ENCODE peak calls at places on chromosomes 12 and 14, in ten cellular contexts. One of them, this sample, is unnamed.
A peak's percentile ranks its signal among the peaks of the same experiment; 100 is the strongest.

GRCh38 chr12:132460571-132460970 is 29.4 kb upstream of the FBRSL1 start:
- DNase-seq in SK-N-SH: no peak
- DNase-seq in PC-9: no peak
- DNase-seq in adrenal gland: no peak
- DNase-seq in lower lobe of right lung: no peak
- DNase-seq in OCI-LY7: no peak
- DNase-seq in A549: peak; percentile 58
- DNase-seq in tibial nerve: no peak
- DNase-seq in CD8-positive, alpha-beta T cell: no peak
- DNase-seq in AG04450: no peak
- DNase-seq in this sample: peak; percentile 42

GRCh38 chr14:49621114-49621881 is 699 bp downstream of the MGAT2 start:
- DNase-seq in OCI-LY7: peak; percentile 86
- DNase-seq in AG04450: no peak
- DNase-seq in A549: peak; percentile 80
- DNase-seq in tibial nerve: peak; percentile 37
- DNase-seq in lower lobe of right lung: peak; percentile 90
- DNase-seq in adrenal gland: peak; percentile 58
- DNase-seq in SK-N-SH: peak; percentile 76
- DNase-seq in PC-9: no peak
- DNase-seq in CD8-positive, alpha-beta T cell: peak; percentile 40
- DNase-seq in this sample: peak; percentile 67

GRCh38 chr12:77062846-77063461 is 2.4 kb downstream of the E2F7 start:
- DNase-seq in lower lobe of right lung: no peak
- DNase-seq in AG04450: peak; percentile 29
- DNase-seq in OCI-LY7: no peak
- DNase-seq in PC-9: no peak
- DNase-seq in tibial nerve: no peak
- DNase-seq in A549: no peak
- DNase-seq in CD8-positive, alpha-beta T cell: no peak
- DNase-seq in SK-N-SH: no peak
- DNase-seq in adrenal gland: no peak
- DNase-seq in this sample: no peak

GRCh38 chr14:101616202-101616601 is 54.9 kb downstream of the DIO3 start:
- DNase-seq in OCI-LY7: no peak
- DNase-seq in A549: no peak
- DNase-seq in SK-N-SH: no peak
- DNase-seq in PC-9: no peak
- DNase-seq in adrenal gland: no peak
- DNase-seq in lower lobe of right lung: no peak
- DNase-seq in tibial nerve: no peak
- DNase-seq in CD8-positive, alpha-beta T cell: no peak
- DNase-seq in AG04450: no peak
- DNase-seq in this sample: no peak

GRCh38 chr12:75087656-75088055 is 122.0 kb downstream of the KCNC2 start:
- DNase-seq in A549: peak; percentile 25
- DNase-seq in adrenal gland: no peak
- DNase-seq in CD8-positive, alpha-beta T cell: no peak
- DNase-seq in SK-N-SH: no peak
- DNase-seq in AG04450: no peak
- DNase-seq in tibial nerve: no peak
- DNase-seq in lower lobe of right lung: no peak
- DNase-seq in PC-9: no peak
- DNase-seq in OCI-LY7: no peak
- DNase-seq in this sample: no peak

GRCh38 chr12:108170164-108170563 is 41.1 kb downstream of the WSCD2 start:
- DNase-seq in A549: no peak
- DNase-seq in PC-9: no peak
- DNase-seq in CD8-positive, alpha-beta T cell: no peak
- DNase-seq in AG04450: no peak
- DNase-seq in lower lobe of right lung: no peak
- DNase-seq in SK-N-SH: no peak
- DNase-seq in adrenal gland: no peak
- DNase-seq in tibial nerve: no peak
- DNase-seq in OCI-LY7: no peak
- DNase-seq in this sample: no peak

GRCh38 chr14:73491256-73491976 is 683 bp downstream of the RIOX1 start:
- DNase-seq in OCI-LY7: peak; percentile 59
- DNase-seq in adrenal gland: peak; percentile 60
- DNase-seq in SK-N-SH: peak; percentile 85
- DNase-seq in tibial nerve: peak; percentile 32
- DNase-seq in PC-9: peak; percentile 75
- DNase-seq in CD8-positive, alpha-beta T cell: peak; percentile 45
- DNase-seq in A549: peak; percentile 67
- DNase-seq in AG04450: peak; percentile 8
- DNase-seq in lower lobe of right lung: peak; percentile 78
- DNase-seq in this sample: peak; percentile 80

GRCh38 chr14:72745546-72745945 is 148.4 kb downstream of the DPF3 start:
- DNase-seq in tibial nerve: no peak
- DNase-seq in CD8-positive, alpha-beta T cell: no peak
- DNase-seq in lower lobe of right lung: no peak
- DNase-seq in AG04450: peak; percentile 65
- DNase-seq in A549: no peak
- DNase-seq in PC-9: no peak
- DNase-seq in SK-N-SH: no peak
- DNase-seq in adrenal gland: no peak
- DNase-seq in OCI-LY7: no peak
- DNase-seq in this sample: peak; percentile 1

GRCh38 chr12:103020839-103021238 is 63.4 kb downstream of the ASCL1 start:
- DNase-seq in adrenal gland: no peak
- DNase-seq in lower lobe of right lung: no peak
- DNase-seq in PC-9: no peak
- DNase-seq in tibial nerve: no peak
- DNase-seq in OCI-LY7: no peak
- DNase-seq in A549: no peak
- DNase-seq in AG04450: no peak
- DNase-seq in SK-N-SH: no peak
- DNase-seq in CD8-positive, alpha-beta T cell: no peak
- DNase-seq in this sample: no peak

GRCh38 chr12:48003226-48004038 is 844 bp downstream of the COL2A1 start:
- DNase-seq in adrenal gland: no peak
- DNase-seq in tibial nerve: no peak
- DNase-seq in lower lobe of right lung: no peak
- DNase-seq in CD8-positive, alpha-beta T cell: no peak
- DNase-seq in OCI-LY7: no peak
- DNase-seq in A549: peak; percentile 20
- DNase-seq in PC-9: no peak
- DNase-seq in SK-N-SH: no peak
- DNase-seq in AG04450: no peak
- DNase-seq in this sample: no peak

GRCh38 chr12:117031843-117032592 is 67.2 kb downstream of the TESC start:
- DNase-seq in adrenal gland: peak; percentile 17
- DNase-seq in PC-9: no peak
- DNase-seq in tibial nerve: no peak
- DNase-seq in OCI-LY7: no peak
- DNase-seq in AG04450: no peak
- DNase-seq in CD8-positive, alpha-beta T cell: no peak
- DNase-seq in lower lobe of right lung: no peak
- DNase-seq in A549: no peak
- DNase-seq in SK-N-SH: no peak
- DNase-seq in this sample: no peak

GRCh38 chr12:108000111-108000510 is 129.0 kb upstream of the WSCD2 start:
- DNase-seq in adrenal gland: no peak
- DNase-seq in CD8-positive, alpha-beta T cell: no peak
- DNase-seq in SK-N-SH: no peak
- DNase-seq in lower lobe of right lung: no peak
- DNase-seq in PC-9: no peak
- DNase-seq in A549: no peak
- DNase-seq in AG04450: no peak
- DNase-seq in tibial nerve: no peak
- DNase-seq in OCI-LY7: no peak
- DNase-seq in this sample: no peak

GRCh38 chr12:132818562-132818961 is 10.1 kb downstream of the GOLGA3 start:
- DNase-seq in SK-N-SH: no peak
- DNase-seq in adrenal gland: no peak
- DNase-seq in OCI-LY7: no peak
- DNase-seq in tibial nerve: no peak
- DNase-seq in A549: no peak
- DNase-seq in lower lobe of right lung: no peak
- DNase-seq in AG04450: no peak
- DNase-seq in PC-9: no peak
- DNase-seq in CD8-positive, alpha-beta T cell: no peak
- DNase-seq in this sample: no peak

GRCh38 chr14:29584992-29585391 is 342.7 kb downstream of the PRKD1 start:
- DNase-seq in adrenal gland: peak; percentile 59
- DNase-seq in tibial nerve: peak; percentile 51
- DNase-seq in PC-9: no peak
- DNase-seq in lower lobe of right lung: peak; percentile 60
- DNase-seq in A549: peak; percentile 38
- DNase-seq in CD8-positive, alpha-beta T cell: no peak
- DNase-seq in SK-N-SH: no peak
- DNase-seq in OCI-LY7: no peak
- DNase-seq in AG04450: peak; percentile 78
- DNase-seq in this sample: no peak

GRCh38 chr12:84492381-84492883 is 420.2 kb downstream of the SLC6A15 start:
- DNase-seq in SK-N-SH: no peak
- DNase-seq in PC-9: no peak
- DNase-seq in lower lobe of right lung: no peak
- DNase-seq in AG04450: no peak
- DNase-seq in A549: no peak
- DNase-seq in adrenal gland: no peak
- DNase-seq in tibial nerve: no peak
- DNase-seq in CD8-positive, alpha-beta T cell: no peak
- DNase-seq in OCI-LY7: no peak
- DNase-seq in this sample: no peak

GRCh38 chr14:101561897-101562490 is 699 bp downstream of the DIO3 start:
- DNase-seq in tibial nerve: no peak
- DNase-seq in CD8-positive, alpha-beta T cell: no peak
- DNase-seq in OCI-LY7: no peak
- DNase-seq in adrenal gland: no peak
- DNase-seq in lower lobe of right lung: no peak
- DNase-seq in AG04450: no peak
- DNase-seq in SK-N-SH: no peak
- DNase-seq in A549: no peak
- DNase-seq in PC-9: no peak
- DNase-seq in this sample: no peak

GRCh38 chr12:6384499-6385436 is 806 bp downstream of the LTBR start:
- DNase-seq in CD8-positive, alpha-beta T cell: no peak
- DNase-seq in PC-9: no peak
- DNase-seq in lower lobe of right lung: no peak
- DNase-seq in AG04450: no peak
- DNase-seq in SK-N-SH: no peak
- DNase-seq in adrenal gland: no peak
- DNase-seq in A549: no peak
- DNase-seq in tibial nerve: no peak
- DNase-seq in OCI-LY7: no peak
- DNase-seq in this sample: peak; percentile 58

GRCh38 chr14:24437020-24437735 is 5.4 kb downstream of the SDR39U1 start:
- DNase-seq in lower lobe of right lung: no peak
- DNase-seq in SK-N-SH: no peak
- DNase-seq in adrenal gland: no peak
- DNase-seq in AG04450: no peak
- DNase-seq in CD8-positive, alpha-beta T cell: no peak
- DNase-seq in OCI-LY7: peak; percentile 67
- DNase-seq in PC-9: no peak
- DNase-seq in tibial nerve: no peak
- DNase-seq in A549: no peak
- DNase-seq in this sample: no peak
- TF ChIP-seq CTCF in lower lobe of right lung: no peak
- TF ChIP-seq CTCF in SK-N-SH: no peak
- TF ChIP-seq CTCF in adrenal gland: no peak
- TF ChIP-seq CTCF in AG04450: no peak
- TF ChIP-seq CTCF in CD8-positive, alpha-beta T cell: peak; percentile 16
- TF ChIP-seq CTCF in OCI-LY7: peak; percentile 57
- TF ChIP-seq CTCF in PC-9: peak; percentile 56
- TF ChIP-seq CTCF in tibial nerve: no peak
- TF ChIP-seq CTCF in A549: no peak
- TF ChIP-seq CTCF in this sample: no peak

GRCh38 chr12:85855305-85855704 is 18.8 kb upstream of the NTS start:
- DNase-seq in lower lobe of right lung: no peak
- DNase-seq in PC-9: no peak
- DNase-seq in CD8-positive, alpha-beta T cell: no peak
- DNase-seq in OCI-LY7: no peak
- DNase-seq in SK-N-SH: no peak
- DNase-seq in adrenal gland: no peak
- DNase-seq in tibial nerve: no peak
- DNase-seq in AG04450: no peak
- DNase-seq in A549: no peak
- DNase-seq in this sample: no peak
- H3K4me3 ChIP-seq in lower lobe of right lung: no peak overlapping the region
- H3K4me3 ChIP-seq in PC-9: no peak overlapping the region
- H3K4me3 ChIP-seq in CD8-positive, alpha-beta T cell: no peak overlapping the region
- H3K4me3 ChIP-seq in OCI-LY7: no peak overlapping the region
- H3K4me3 ChIP-seq in SK-N-SH: no peak overlapping the region
- H3K4me3 ChIP-seq in adrenal gland: no peak overlapping the region
- H3K4me3 ChIP-seq in tibial nerve: no peak overlapping the region
- H3K4me3 ChIP-seq in AG04450: no peak overlapping the region
- H3K4me3 ChIP-seq in A549: no peak overlapping the region
- H3K4me3 ChIP-seq in this sample: no peak overlapping the region

GRCh38 chr14:70706177-70706576 is 64.5 kb downstream of the TTC9 start:
- DNase-seq in SK-N-SH: no peak
- DNase-seq in OCI-LY7: no peak
- DNase-seq in lower lobe of right lung: no peak
- DNase-seq in adrenal gland: no peak
- DNase-seq in AG04450: no peak
- DNase-seq in A549: no peak
- DNase-seq in CD8-positive, alpha-beta T cell: no peak
- DNase-seq in PC-9: no peak
- DNase-seq in tibial nerve: no peak
- DNase-seq in this sample: no peak

GRCh38 chr14:70708717-70709570 is 67.2 kb downstream of the TTC9 start:
- DNase-seq in OCI-LY7: no peak
- DNase-seq in PC-9: no peak
- DNase-seq in lower lobe of right lung: no peak
- DNase-seq in tibial nerve: no peak
- DNase-seq in A549: no peak
- DNase-seq in SK-N-SH: no peak
- DNase-seq in adrenal gland: no peak
- DNase-seq in AG04450: no peak
- DNase-seq in CD8-positive, alpha-beta T cell: no peak
- DNase-seq in this sample: no peak

GRCh38 chr14:70713096-70713875 is 71.6 kb downstream of the TTC9 start:
- DNase-seq in CD8-positive, alpha-beta T cell: no peak
- DNase-seq in OCI-LY7: no peak
- DNase-seq in lower lobe of right lung: no peak
- DNase-seq in tibial nerve: no peak
- DNase-seq in PC-9: no peak
- DNase-seq in SK-N-SH: no peak
- DNase-seq in A549: no peak
- DNase-seq in AG04450: no peak
- DNase-seq in adrenal gland: no peak
- DNase-seq in this sample: no peak

GRCh38 chr14:70707138-70708038 is 65.7 kb downstream of the TTC9 start:
- DNase-seq in adrenal gland: peak; percentile 56
- DNase-seq in PC-9: peak; percentile 92
- DNase-seq in CD8-positive, alpha-beta T cell: no peak
- DNase-seq in SK-N-SH: no peak
- DNase-seq in lower lobe of right lung: no peak
- DNase-seq in OCI-LY7: no peak
- DNase-seq in A549: peak; percentile 32
- DNase-seq in tibial nerve: no peak
- DNase-seq in AG04450: no peak
- DNase-seq in this sample: no peak

GRCh38 chr14:70709726-70710382 is 68.1 kb downstream of the TTC9 start:
- DNase-seq in adrenal gland: no peak
- DNase-seq in AG04450: no peak
- DNase-seq in OCI-LY7: no peak
- DNase-seq in CD8-positive, alpha-beta T cell: no peak
- DNase-seq in PC-9: no peak
- DNase-seq in SK-N-SH: no peak
- DNase-seq in tibial nerve: no peak
- DNase-seq in A549: no peak
- DNase-seq in lower lobe of right lung: no peak
- DNase-seq in this sample: no peak
- H3K27ac ChIP-seq in adrenal gland: no peak overlapping the region
- H3K27ac ChIP-seq in AG04450: no peak overlapping the region
- H3K27ac ChIP-seq in OCI-LY7: no peak overlapping the region
- H3K27ac ChIP-seq in CD8-positive, alpha-beta T cell: no peak overlapping the region
- H3K27ac ChIP-seq in PC-9: no peak overlapping the region
- H3K27ac ChIP-seq in SK-N-SH: no peak overlapping the region
- H3K27ac ChIP-seq in tibial nerve: no peak overlapping the region
- H3K27ac ChIP-seq in A549: no peak overlapping the region
- H3K27ac ChIP-seq in lower lobe of right lung: no peak overlapping the region
- H3K27ac ChIP-seq in this sample: no peak overlapping the region

GRCh38 chr12:114692558-114693531 is 8.9 kb upstream of the TBX3 start:
- DNase-seq in lower lobe of right lung: no peak
- DNase-seq in OCI-LY7: no peak
- DNase-seq in SK-N-SH: peak; percentile 18
- DNase-seq in tibial nerve: no peak
- DNase-seq in PC-9: no peak
- DNase-seq in A549: no peak
- DNase-seq in AG04450: no peak
- DNase-seq in adrenal gland: peak; percentile 72
- DNase-seq in CD8-positive, alpha-beta T cell: no peak
- DNase-seq in this sample: no peak
- TF ChIP-seq CTCF in lower lobe of right lung: no peak
- TF ChIP-seq CTCF in OCI-LY7: no peak
- TF ChIP-seq CTCF in SK-N-SH: no peak
- TF ChIP-seq CTCF in tibial nerve: no peak
- TF ChIP-seq CTCF in PC-9: no peak
- TF ChIP-seq CTCF in A549: no peak
- TF ChIP-seq CTCF in AG04450: peak; percentile 36
- TF ChIP-seq CTCF in adrenal gland: no peak
- TF ChIP-seq CTCF in CD8-positive, alpha-beta T cell: no peak
- TF ChIP-seq CTCF in this sample: no peak

This sample was measured in colonic mucosa.